ENCODE peak calls at places on chromosomes 11 and 22, in nine cellular contexts. B, Z, F, K, P, I, N, R and G are unnamed samples.

GRCh38 chr22:45298934-45299505 is 10.7 kb upstream of the FAM118A start:
- DNase-seq in B (no peak), Z (no peak), F (no peak), K (no peak), P (no peak), I (peak; percentile 32), N (no peak), R (no peak), G (no peak)

GRCh38 chr11:62149986-62150886 is 26.4 kb downstream of the INCENP start:
- DNase-seq in B (no peak), Z (no peak), F (no peak), K (peak; percentile 62), P (peak; percentile 12), I (no peak), N (no peak), R (no peak), G (no peak)

GRCh38 chr11:134170909-134171281 is 52.9 kb downstream of the NCAPD3 start:
- DNase-seq in B (no peak), Z (peak; percentile 34), F (peak; percentile 16), K (no peak), P (no peak), I (no peak), N (no peak), R (no peak), G (no peak)

GRCh38 chr22:42876041-42876440 is 19.0 kb upstream of the ARFGAP3 start:
- DNase-seq in B (no peak), Z (no peak), F (no peak), K (no peak), P (no peak), I (no peak), N (no peak), R (no peak), G (no peak)

GRCh38 chr11:9060700-9061111 is 30.7 kb downstream of the SCUBE2 start:
- DNase-seq in B (no peak), Z (no peak), F (no peak), K (no peak), P (no peak), I (peak; percentile 62), N (no peak), R (no peak), G (peak; percentile 5)

GRCh38 chr11:61781585-61781984 is 10.8 kb downstream of the TMEM258 start:
- DNase-seq in B (no peak), Z (no peak), F (no peak), K (no peak), P (no peak), I (no peak), N (no peak), R (no peak), G (no peak)

GRCh38 chr11:75265851-75266531 is 25.4 kb downstream of the TPBGL start:
- DNase-seq in B (no peak), Z (no peak), F (no peak), K (peak; percentile 80), P (peak; percentile 51), I (no peak), N (peak; percentile 6), R (no peak), G (no peak)

GRCh38 chr11:115963170-115963569 is 459.0 kb upstream of the CADM1 start:
- DNase-seq in B (no peak), Z (no peak), F (no peak), K (no peak), P (no peak), I (no peak), N (no peak), R (no peak), G (no peak)

GRCh38 chr11:60363542-60364525 is 14.5 kb upstream of the MS4A7 start:
- DNase-seq in B (peak; percentile 24), Z (peak; percentile 13), F (peak; percentile 9), K (no peak), P (peak; percentile 52), I (peak; percentile 75), N (peak; percentile 76), R (peak; percentile 55), G (peak; percentile 61)

GRCh38 chr11:115330693-115331482 is 173.3 kb downstream of the CADM1 start:
- DNase-seq in B (no peak), Z (no peak), F (no peak), K (no peak), P (no peak), I (peak; percentile 14), N (no peak), R (no peak), G (no peak)

GRCh38 chr11:26849009-26849408 is 127.1 kb upstream of the SLC5A12 start:
- DNase-seq in B (no peak), Z (no peak), F (no peak), K (no peak), P (peak; percentile 44), I (no peak), N (no peak), R (no peak), G (no peak)

GRCh38 chr11:2993000-2993330 is 836 bp upstream of the NAP1L4 start:
- DNase-seq in B (no peak), Z (no peak), F (no peak), K (peak; percentile 73), P (no peak), I (no peak), N (no peak), R (no peak), G (no peak)

GRCh38 chr11:6559375-6559774 is 44.0 kb downstream of the RRP8 start:
- DNase-seq in B (no peak), Z (no peak), F (no peak), K (no peak), P (no peak), I (no peak), N (no peak), R (no peak), G (no peak)

GRCh38 chr11:128697645-128698174 is 3.8 kb downstream of the FLI1 start:
- DNase-seq in B (no peak), Z (peak; percentile 50), F (peak; percentile 42), K (no peak), P (no peak), I (no peak), N (no peak), R (no peak), G (no peak)

GRCh38 chr11:4991066-4991465 is 3.6 kb upstream of the OR51L1 start:
- DNase-seq in B (no peak), Z (peak; percentile 2), F (no peak), K (no peak), P (no peak), I (no peak), N (no peak), R (no peak), G (no peak)